ENCODE peak calls at places on chromosomes 5 and 9, in six cellular contexts. One of them, this sample, is unnamed.

GRCh38 chr9:89593776-89594427 is 10.9 kb upstream of the GADD45G start:
- DNase-seq in astrocyte: no peak
- DNase-seq in heart left ventricle: peak; percentile 29
- DNase-seq in right cardiac atrium: no peak
- DNase-seq in GM12878: no peak
- DNase-seq in CD8-positive, alpha-beta memory T cell: peak; percentile 35
- DNase-seq in this sample: no peak

GRCh38 chr5:115151208-115151805 is 18.4 kb downstream of the TRIM36 start:
- DNase-seq in astrocyte: no peak
- DNase-seq in heart left ventricle: no peak
- DNase-seq in right cardiac atrium: no peak
- DNase-seq in GM12878: no peak
- DNase-seq in CD8-positive, alpha-beta memory T cell: no peak
- DNase-seq in this sample: no peak

GRCh38 chr9:21558627-21559401 is 76.7 kb upstream of the IFNE start:
- DNase-seq in astrocyte: no peak
- DNase-seq in heart left ventricle: no peak
- DNase-seq in right cardiac atrium: no peak
- DNase-seq in GM12878: no peak
- DNase-seq in CD8-positive, alpha-beta memory T cell: no peak
- DNase-seq in this sample: no peak

GRCh38 chr9:124180557-124180956 is 77.2 kb upstream of the NEK6 start:
- DNase-seq in astrocyte: peak; percentile 12
- DNase-seq in heart left ventricle: peak; percentile 34
- DNase-seq in right cardiac atrium: peak; percentile 83
- DNase-seq in GM12878: no peak
- DNase-seq in CD8-positive, alpha-beta memory T cell: no peak
- DNase-seq in this sample: no peak

GRCh38 chr9:20684865-20685696 is 1.0 kb downstream of the FOCAD start:
- DNase-seq in astrocyte: peak; percentile 66
- DNase-seq in heart left ventricle: no peak
- DNase-seq in right cardiac atrium: no peak
- DNase-seq in GM12878: no peak
- DNase-seq in CD8-positive, alpha-beta memory T cell: no peak
- DNase-seq in this sample: peak; percentile 47

GRCh38 chr9:77433675-77434445 is 214.3 kb downstream of the GNA14 start:
- DNase-seq in astrocyte: peak; percentile 47
- DNase-seq in heart left ventricle: peak; percentile 52
- DNase-seq in right cardiac atrium: peak; percentile 74
- DNase-seq in GM12878: no peak
- DNase-seq in CD8-positive, alpha-beta memory T cell: peak; percentile 9
- DNase-seq in this sample: peak; percentile 39

GRCh38 chr9:83024501-83025125 is 38.3 kb downstream of the RASEF start:
- DNase-seq in astrocyte: peak; percentile 39
- DNase-seq in heart left ventricle: no peak
- DNase-seq in right cardiac atrium: no peak
- DNase-seq in GM12878: no peak
- DNase-seq in CD8-positive, alpha-beta memory T cell: no peak
- DNase-seq in this sample: no peak

GRCh38 chr5:123776761-123777160 is 264.8 kb downstream of the CSNK1G3 start:
- DNase-seq in astrocyte: peak; percentile 95
- DNase-seq in heart left ventricle: no peak
- DNase-seq in right cardiac atrium: no peak
- DNase-seq in GM12878: no peak
- DNase-seq in CD8-positive, alpha-beta memory T cell: no peak
- DNase-seq in this sample: no peak

GRCh38 chr5:151597749-151598148 is 6.6 kb upstream of the FAT2 start:
- DNase-seq in astrocyte: no peak
- DNase-seq in heart left ventricle: no peak
- DNase-seq in right cardiac atrium: no peak
- DNase-seq in GM12878: no peak
- DNase-seq in CD8-positive, alpha-beta memory T cell: no peak
- DNase-seq in this sample: no peak

GRCh38 chr9:70511858-70512257 is 97.4 kb upstream of the KLF9 start:
- DNase-seq in astrocyte: no peak
- DNase-seq in heart left ventricle: no peak
- DNase-seq in right cardiac atrium: no peak
- DNase-seq in GM12878: no peak
- DNase-seq in CD8-positive, alpha-beta memory T cell: no peak
- DNase-seq in this sample: no peak

GRCh38 chr9:95511232-95511951 is 5.4 kb downstream of the PTCH1 start:
- DNase-seq in astrocyte: no peak
- DNase-seq in heart left ventricle: peak; percentile 69
- DNase-seq in right cardiac atrium: no peak
- DNase-seq in GM12878: no peak
- DNase-seq in CD8-positive, alpha-beta memory T cell: peak; percentile 46
- DNase-seq in this sample: peak; percentile 76

GRCh38 chr5:2276101-2276500 is 393.4 kb upstream of the IRX4 start:
- DNase-seq in astrocyte: no peak
- DNase-seq in heart left ventricle: no peak
- DNase-seq in right cardiac atrium: no peak
- DNase-seq in GM12878: no peak
- DNase-seq in CD8-positive, alpha-beta memory T cell: no peak
- DNase-seq in this sample: no peak

GRCh38 chr5:178330791-178331404 is 98.3 kb upstream of the PHYKPL start:
- DNase-seq in astrocyte: no peak
- DNase-seq in heart left ventricle: no peak
- DNase-seq in right cardiac atrium: peak; percentile 58
- DNase-seq in GM12878: no peak
- DNase-seq in CD8-positive, alpha-beta memory T cell: no peak
- DNase-seq in this sample: no peak

GRCh38 chr9:137320555-137321384 is 18.7 kb upstream of the NRARP start:
- DNase-seq in astrocyte: no peak
- DNase-seq in heart left ventricle: peak; percentile 43
- DNase-seq in right cardiac atrium: peak; percentile 70
- DNase-seq in GM12878: no peak
- DNase-seq in CD8-positive, alpha-beta memory T cell: no peak
- DNase-seq in this sample: no peak

GRCh38 chr5:103621548-103621930 is 59.0 kb upstream of the NUDT12 start:
- DNase-seq in astrocyte: peak; percentile 70
- DNase-seq in heart left ventricle: no peak
- DNase-seq in right cardiac atrium: no peak
- DNase-seq in GM12878: no peak
- DNase-seq in CD8-positive, alpha-beta memory T cell: no peak
- DNase-seq in this sample: no peak

GRCh38 chr9:126376903-126377342 is 50.3 kb downstream of the MVB12B start:
- DNase-seq in astrocyte: no peak
- DNase-seq in heart left ventricle: no peak
- DNase-seq in right cardiac atrium: no peak
- DNase-seq in GM12878: no peak
- DNase-seq in CD8-positive, alpha-beta memory T cell: no peak
- DNase-seq in this sample: no peak

GRCh38 chr9:615756-616155 is 225.7 kb upstream of the DMRT1 start:
- DNase-seq in astrocyte: no peak
- DNase-seq in heart left ventricle: no peak
- DNase-seq in right cardiac atrium: no peak
- DNase-seq in GM12878: no peak
- DNase-seq in CD8-positive, alpha-beta memory T cell: no peak
- DNase-seq in this sample: peak; percentile 71

GRCh38 chr9:20402273-20402875 is 219.9 kb downstream of the MLLT3 start:
- DNase-seq in astrocyte: no peak
- DNase-seq in heart left ventricle: no peak
- DNase-seq in right cardiac atrium: no peak
- DNase-seq in GM12878: no peak
- DNase-seq in CD8-positive, alpha-beta memory T cell: no peak
- DNase-seq in this sample: no peak

GRCh38 chr5:62385136-62385535 is 18.6 kb downstream of the DIMT1 start:
- DNase-seq in astrocyte: no peak
- DNase-seq in heart left ventricle: no peak
- DNase-seq in right cardiac atrium: no peak
- DNase-seq in GM12878: no peak
- DNase-seq in CD8-positive, alpha-beta memory T cell: no peak
- DNase-seq in this sample: peak; percentile 61

GRCh38 chr5:73540192-73540591 is 25.2 kb downstream of the ANKRA2 start:
- DNase-seq in astrocyte: peak; percentile 91
- DNase-seq in heart left ventricle: no peak
- DNase-seq in right cardiac atrium: no peak
- DNase-seq in GM12878: no peak
- DNase-seq in CD8-positive, alpha-beta memory T cell: no peak
- DNase-seq in this sample: peak; percentile 97

DNA sequence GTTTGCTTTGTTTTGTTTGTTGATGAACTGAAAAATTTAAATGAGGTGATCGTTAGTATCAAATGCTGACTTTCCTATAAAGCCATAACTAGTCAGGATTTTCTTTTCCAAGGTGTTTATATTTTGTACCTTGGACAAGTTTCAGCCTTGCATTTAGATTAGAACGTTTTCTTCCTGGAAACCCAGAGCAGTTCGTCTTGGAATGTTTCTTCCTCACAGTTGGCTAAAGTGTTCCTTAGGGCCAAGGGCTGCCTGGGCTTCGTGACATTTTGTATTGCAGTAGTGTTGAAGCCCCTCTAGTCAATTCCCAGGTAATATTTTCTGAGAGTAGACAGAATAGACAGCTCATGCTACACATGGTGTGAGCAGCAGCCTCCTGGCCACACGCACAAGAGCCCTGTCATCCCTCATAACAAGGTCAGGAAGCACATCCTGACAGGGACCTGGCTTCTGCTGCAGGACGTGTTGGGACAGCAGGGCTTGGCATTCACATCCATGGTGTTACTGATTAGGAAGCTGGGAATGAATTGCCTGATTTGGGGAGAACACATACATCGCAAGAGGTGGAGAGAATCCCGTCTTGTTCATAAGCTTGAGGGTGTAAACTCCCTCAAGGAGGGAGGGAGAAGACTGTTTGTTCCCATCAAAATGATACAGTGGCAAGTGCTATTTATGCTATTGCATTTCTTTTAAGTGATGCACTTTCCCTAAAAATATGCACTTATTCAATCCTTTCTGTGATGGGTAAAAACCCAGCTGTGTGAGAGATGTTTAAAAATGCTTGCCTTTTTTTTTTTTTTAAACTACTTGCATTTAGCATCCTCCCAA is 31.7 kb downstream of the FUBP3 start:
- DNase-seq in astrocyte: no peak
- DNase-seq in heart left ventricle: no peak
- DNase-seq in right cardiac atrium: no peak
- DNase-seq in GM12878: no peak
- DNase-seq in CD8-positive, alpha-beta memory T cell: no peak
- DNase-seq in this sample: no peak
- H3K27ac ChIP-seq in astrocyte: no peak overlapping the region
- H3K27ac ChIP-seq in heart left ventricle: peak overlapping the region; percentile 44
- H3K27ac ChIP-seq in right cardiac atrium: peak overlapping the region; percentile 42
- H3K27ac ChIP-seq in GM12878: no peak overlapping the region
- H3K27ac ChIP-seq in CD8-positive, alpha-beta memory T cell: no peak overlapping the region
- H3K27ac ChIP-seq in this sample: no peak overlapping the region

DNA sequence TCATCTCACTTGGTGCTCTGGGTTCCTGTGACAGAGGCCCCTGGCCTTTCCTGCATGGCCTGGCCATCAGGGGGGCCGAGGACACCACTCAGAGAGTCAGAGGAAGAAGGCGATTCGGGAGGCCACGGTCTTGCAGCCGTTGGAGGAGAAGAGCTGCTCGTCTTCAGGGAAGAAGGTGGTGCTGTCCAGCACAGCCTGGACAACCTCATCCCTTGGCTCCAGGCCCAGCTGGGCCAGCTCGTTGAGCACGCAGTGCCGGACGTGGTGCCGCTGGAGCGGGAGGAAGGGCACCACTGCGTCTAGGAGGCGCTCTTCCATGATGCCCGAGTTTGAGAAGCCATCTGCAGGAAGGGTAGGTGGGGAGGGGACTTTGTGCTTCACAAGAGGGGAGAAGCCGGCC is 3.2 kb downstream of the TOR2A start:
- DNase-seq in astrocyte: no peak
- DNase-seq in heart left ventricle: no peak
- DNase-seq in right cardiac atrium: peak; percentile 56
- DNase-seq in GM12878: no peak
- DNase-seq in CD8-positive, alpha-beta memory T cell: no peak
- DNase-seq in this sample: no peak
- H3K4me1 ChIP-seq in astrocyte: peaks cover 11% of the 10 kb centered on the region
- H3K4me1 ChIP-seq in heart left ventricle: peaks cover 13% of the 10 kb centered on the region
- H3K4me1 ChIP-seq in right cardiac atrium: peaks cover 6% of the 10 kb centered on the region
- H3K4me1 ChIP-seq in GM12878: peaks cover 6% of the 10 kb centered on the region
- H3K4me1 ChIP-seq in CD8-positive, alpha-beta memory T cell: peaks cover 22% of the 10 kb centered on the region
- H3K4me1 ChIP-seq in this sample: no peaks in the 10 kb centered on the region

GRCh38 chr9:75548871-75549270 is 341.6 kb upstream of the PCSK5 start:
- DNase-seq in astrocyte: no peak
- DNase-seq in heart left ventricle: no peak
- DNase-seq in right cardiac atrium: no peak
- DNase-seq in GM12878: no peak
- DNase-seq in CD8-positive, alpha-beta memory T cell: no peak
- DNase-seq in this sample: no peak
- H3K27ac ChIP-seq in astrocyte: no peak overlapping the region
- H3K27ac ChIP-seq in heart left ventricle: no peak overlapping the region
- H3K27ac ChIP-seq in right cardiac atrium: no peak overlapping the region
- H3K27ac ChIP-seq in GM12878: no peak overlapping the region
- H3K27ac ChIP-seq in CD8-positive, alpha-beta memory T cell: no peak overlapping the region
- H3K27ac ChIP-seq in this sample: no peak overlapping the region

GRCh38 chr5:172864161-172864560 is 30.1 kb downstream of the ERGIC1 start:
- DNase-seq in astrocyte: no peak
- DNase-seq in heart left ventricle: no peak
- DNase-seq in right cardiac atrium: no peak
- DNase-seq in GM12878: no peak
- DNase-seq in CD8-positive, alpha-beta memory T cell: no peak
- DNase-seq in this sample: no peak
- H3K4me1 ChIP-seq in astrocyte: peaks cover 45% of the 10 kb centered on the region
- H3K4me1 ChIP-seq in heart left ventricle: peaks cover 69% of the 10 kb centered on the region
- H3K4me1 ChIP-seq in right cardiac atrium: peaks cover 34% of the 10 kb centered on the region
- H3K4me1 ChIP-seq in GM12878: no peaks in the 10 kb centered on the region
- H3K4me1 ChIP-seq in CD8-positive, alpha-beta memory T cell: peaks cover 4% of the 10 kb centered on the region
- H3K4me1 ChIP-seq in this sample: peaks cover 18% of the 10 kb centered on the region

GRCh38 chr5:169411789-169412425 is 111.0 kb upstream of the SLIT3 start:
- DNase-seq in astrocyte: peak; percentile 20
- DNase-seq in heart left ventricle: no peak
- DNase-seq in right cardiac atrium: no peak
- DNase-seq in GM12878: no peak
- DNase-seq in CD8-positive, alpha-beta memory T cell: no peak
- DNase-seq in this sample: no peak
- H3K27ac ChIP-seq in astrocyte: no peak overlapping the region
- H3K27ac ChIP-seq in heart left ventricle: no peak overlapping the region
- H3K27ac ChIP-seq in right cardiac atrium: no peak overlapping the region
- H3K27ac ChIP-seq in GM12878: no peak overlapping the region
- H3K27ac ChIP-seq in CD8-positive, alpha-beta memory T cell: no peak overlapping the region
- H3K27ac ChIP-seq in this sample: no peak overlapping the region

DNA sequence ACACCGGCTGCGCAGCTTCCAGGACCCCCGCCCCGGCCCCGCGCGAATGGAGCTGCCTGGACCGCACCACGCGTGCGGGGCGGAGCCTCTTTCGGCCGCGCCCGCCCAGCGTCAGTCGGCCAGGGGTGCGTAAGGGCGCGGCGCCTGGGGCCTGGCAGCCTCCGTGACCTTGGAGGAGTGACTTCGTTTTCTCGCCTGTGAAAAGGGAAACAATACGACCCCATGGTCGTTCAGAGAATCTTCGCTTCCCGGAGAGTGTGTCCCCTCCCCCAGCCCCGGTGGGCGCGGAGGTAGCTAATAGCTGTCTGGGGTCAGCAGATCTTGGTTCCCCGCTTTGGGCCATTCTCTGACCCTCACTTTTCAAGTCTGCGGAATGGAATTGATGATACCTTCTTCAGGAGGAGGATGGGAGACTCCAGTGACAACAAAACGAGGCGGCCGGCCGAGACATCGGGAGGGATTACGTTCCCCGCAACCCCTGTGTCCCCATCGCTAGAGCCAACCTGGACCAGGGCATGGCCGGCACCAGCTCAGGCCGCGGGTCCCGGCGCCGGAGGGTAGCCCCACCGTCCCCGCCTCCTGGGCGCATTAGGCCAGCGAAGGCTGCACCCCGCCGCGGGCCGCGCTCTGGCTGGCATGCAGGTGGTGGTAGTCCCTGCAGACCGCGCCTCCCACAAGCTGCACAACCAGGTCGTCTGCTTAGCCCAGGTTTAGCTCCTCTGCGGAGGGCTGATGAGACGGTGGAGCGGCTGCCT is 5.5 kb upstream of the CDHR2 start:
- DNase-seq in astrocyte: no peak
- DNase-seq in heart left ventricle: peak; percentile 81
- DNase-seq in right cardiac atrium: peak; percentile 91
- DNase-seq in GM12878: no peak
- DNase-seq in CD8-positive, alpha-beta memory T cell: peak; percentile 63
- DNase-seq in this sample: peak; percentile 63
- H3K4me1 ChIP-seq in astrocyte: peaks cover 20% of the 10 kb centered on the region
- H3K4me1 ChIP-seq in heart left ventricle: peaks cover 24% of the 10 kb centered on the region
- H3K4me1 ChIP-seq in right cardiac atrium: no peaks in the 10 kb centered on the region
- H3K4me1 ChIP-seq in GM12878: peaks cover 14% of the 10 kb centered on the region
- H3K4me1 ChIP-seq in CD8-positive, alpha-beta memory T cell: peaks cover 69% of the 10 kb centered on the region
- H3K4me1 ChIP-seq in this sample: peaks cover 22% of the 10 kb centered on the region